ENCODE peak calls at places on chromosomes 7 and 10, in four cellular contexts. S is naive thymus-derived CD8-positive, alpha-beta T cell; X is fibroblast of gingiva; G is stimulated activated CD8-positive, alpha-beta memory T cell treated with anti-CD3 and anti-CD28 coated beads, Interleukin-15, amount 100 ng/mL, for 24 hours. Q is an unnamed sample.

GRCh38 chr7:42014625-42015412 is 222.2 kb downstream of the GLI3 start:
- DNase-seq in S (no peak), X (peak), G (no peak), Q (peak)

GRCh38 chr10:77111611-77112550 is 525.7 kb downstream of the KCNMA1 start:
- DNase-seq in S (peak), X (peak), G (no peak), Q (peak)

GRCh38 chr10:28043941-28044340 is 45.1 kb upstream of the ODAD2 start:
- DNase-seq in S (no peak), X (no peak), G (no peak), Q (no peak)

GRCh38 chr10:19432000-19432399 is 383.4 kb downstream of the MALRD1 start:
- DNase-seq in S (no peak), X (no peak), G (no peak), Q (no peak)

GRCh38 chr10:101062231-101063161 is 707 bp downstream of the KAZALD1 start:
- DNase-seq in S (peak), X (peak), G (no peak), Q (peak)

GRCh38 chr10:124162774-124163354 is 69.5 kb upstream of the CHST15 start:
- DNase-seq in S (no peak), X (no peak), G (no peak), Q (no peak)

GRCh38 chr7:122674502-122674901 is 24.4 kb downstream of the RNF133 start:
- DNase-seq in S (no peak), X (peak), G (no peak), Q (peak)

GRCh38 chr7:30445770-30446169 is 32.8 kb downstream of the NOD1 start:
- DNase-seq in S (peak), X (peak), G (peak), Q (peak)

GRCh38 chr10:100887761-100888296 is 24.9 kb upstream of the SLF2 start:
- DNase-seq in S (no peak), X (no peak), G (no peak), Q (no peak)

GRCh38 chr10:103731609-103732270 is 123.6 kb downstream of the SH3PXD2A start:
- DNase-seq in S (no peak), X (no peak), G (no peak), Q (no peak)

GRCh38 chr10:27454837-27455236 is 49.3 kb upstream of the RAB18 start:
- DNase-seq in S (no peak), X (no peak), G (no peak), Q (no peak)

GRCh38 chr10:98517672-98518071 is 70.9 kb upstream of the HPS1 start:
- DNase-seq in S (no peak), X (no peak), G (no peak), Q (no peak)

GRCh38 chr10:73591935-73592699 is 975 bp upstream of the USP54 start:
- DNase-seq in S (peak), X (peak), G (no peak), Q (peak)

GRCh38 chr10:93180402-93181040 is 106.8 kb downstream of the CYP26A1 start:
- DNase-seq in S (no peak), X (peak), G (no peak), Q (peak)

GRCh38 chr7:50792342-50793114 is 9.8 kb upstream of the GRB10 start:
- DNase-seq in S (peak), X (peak), G (no peak), Q (peak)

GRCh38 chr7:514651-515598 is 4.7 kb downstream of the PDGFA start:
- DNase-seq in S (no peak), X (no peak), G (no peak), Q (peak)

GRCh38 chr10:89575037-89575436 is 39.6 kb upstream of the SLC16A12 start:
- DNase-seq in S (no peak), X (no peak), G (no peak), Q (no peak)

GRCh38 chr7:25158962-25159361 is 33.9 kb upstream of the CYCS start:
- DNase-seq in S (no peak), X (no peak), G (no peak), Q (no peak)

GRCh38 chr10:86635402-86635801 is 18.9 kb upstream of the OPN4 start:
- DNase-seq in S (no peak), X (peak), G (no peak), Q (no peak)

GRCh38 chr10:12748186-12748585 is 253.3 kb downstream of the CCDC3 start:
- DNase-seq in S (no peak), X (no peak), G (no peak), Q (no peak)

GRCh38 chr10:31151301-31151700 is 119.6 kb upstream of the ZNF438 start:
- DNase-seq in S (no peak), X (no peak), G (no peak), Q (no peak)

GRCh38 chr10:111677747-111678146 is 505.8 kb downstream of the GPAM start:
- DNase-seq in S (no peak), X (peak), G (no peak), Q (no peak)

GRCh38 chr7:5448378-5449042 is 24.9 kb upstream of the TNRC18 start:
- DNase-seq in S (no peak), X (no peak), G (no peak), Q (no peak)

GRCh38 chr10:42864575-42864974 is 82.0 kb downstream of the BMS1 start:
- DNase-seq in S (no peak), X (no peak), G (no peak), Q (peak)

GRCh38 chr7:28055161-28055544 is 125.4 kb downstream of the JAZF1 start:
- DNase-seq in S (no peak), X (no peak), G (no peak), Q (no peak)

GRCh38 chr7:20218261-20218660 is 1.1 kb upstream of the MACC1 start:
- DNase-seq in S (no peak), X (no peak), G (no peak), Q (no peak)

GRCh38 chr10:34102237-34102673 is 712.8 kb downstream of the PARD3 start:
- DNase-seq in S (no peak), X (peak), G (no peak), Q (peak)

GRCh38 chr10:34109952-34110702 is 705.0 kb downstream of the PARD3 start:
- DNase-seq in S (no peak), X (no peak), G (no peak), Q (no peak)

GRCh38 chr7:22238354-22239311 is 118.3 kb downstream of the RAPGEF5 start:
- DNase-seq in S (no peak), X (peak), G (no peak), Q (no peak)

GRCh38 chr7:16668049-16668858 is 22.3 kb downstream of the BZW2 start:
- DNase-seq in S (no peak), X (peak), G (no peak), Q (peak)

GRCh38 chr10:132336064-132336746 is 4.2 kb downstream of the LRRC27 start:
- DNase-seq in S (no peak), X (no peak), G (no peak), Q (no peak)

GRCh38 chr7:748446-748845 is 21.4 kb upstream of the PRKAR1B start:
- DNase-seq in S (no peak), X (no peak), G (no peak), Q (no peak)

GRCh38 chr10:97707134-97707861 is 6.2 kb upstream of the MARVELD1 start:
- DNase-seq in S (no peak), X (no peak), G (no peak), Q (no peak)

GRCh38 chr10:132858121-132859081 is 72.5 kb upstream of the NKX6-2 start:
- DNase-seq in S (no peak), X (no peak), G (no peak), Q (no peak)

GRCh38 chr10:52198540-52198939 is 115.5 kb upstream of the DKK1 start:
- DNase-seq in S (no peak), X (no peak), G (no peak), Q (no peak)

GRCh38 chr7:65251851-65252620 is 121.6 kb upstream of the ZNF92 start:
- DNase-seq in S (no peak), X (no peak), G (no peak), Q (peak)

Q was measured in body of pancreas.